ENCODE peak calls at places on chromosomes 12 and 14, in seven cellular contexts. E is IMR-90, N is H9, U is mesenchymal stem cell, F is trophoblast cell, D is neuronal stem cell, B is H1. Q is an unnamed sample.

GRCh38 chr12:38555620-38556596 is 239.3 kb downstream of the ALG10B start:
- DNase-seq in E (no peak), N (no peak), U (no peak), F (no peak), D (no peak), B (no peak), Q (peak; percentile 37)

GRCh38 chr14:104363891-104364760 is 215.4 kb upstream of the C14orf180 start:
- DNase-seq in E (no peak), N (no peak), U (no peak), F (no peak), D (no peak), B (no peak), Q (no peak)

GRCh38 chr12:5257763-5258475 is 174.0 kb upstream of the NTF3 start:
- DNase-seq in E (no peak), N (no peak), U (no peak), F (no peak), D (no peak), B (no peak), Q (no peak)

GRCh38 chr12:8813963-8814362 is 8.5 kb upstream of the A2ML1 start:
- DNase-seq in E (no peak), N (no peak), U (no peak), F (no peak), D (no peak), B (no peak), Q (no peak)

GRCh38 chr14:100285021-100285912 is 21.0 kb downstream of the SLC25A29 start:
- DNase-seq in E (peak; percentile 32), N (peak; percentile 91), U (peak; percentile 57), F (peak; percentile 30), D (peak; percentile 66), B (peak; percentile 94), Q (peak; percentile 93)

GRCh38 chr12:113561381-113561780 is 89.7 kb upstream of the LHX5 start:
- DNase-seq in E (no peak), N (no peak), U (no peak), F (no peak), D (no peak), B (no peak), Q (no peak)

GRCh38 chr12:120851939-120852338 is 52.2 kb downstream of the SPPL3 start:
- DNase-seq in E (no peak), N (no peak), U (no peak), F (peak; percentile 30), D (no peak), B (no peak), Q (no peak)

GRCh38 chr14:101965796-101966718 is 1.7 kb downstream of the DYNC1H1 start:
- DNase-seq in E (no peak), N (no peak), U (peak; percentile 27), F (no peak), D (no peak), B (no peak), Q (no peak)

GRCh38 chr12:57094194-57095160 is 5.6 kb downstream of the NAB2 start:
- DNase-seq in E (no peak), N (no peak), U (no peak), F (no peak), D (no peak), B (no peak), Q (no peak)

GRCh38 chr12:120584343-120585149 is 3.3 kb upstream of the POP5 start:
- DNase-seq in E (no peak), N (peak; percentile 68), U (peak; percentile 27), F (no peak), D (peak; percentile 71), B (peak; percentile 79), Q (peak; percentile 52)

GRCh38 chr14:71261206-71261605 is 353.9 kb downstream of the PCNX1 start:
- DNase-seq in E (peak; percentile 65), N (no peak), U (no peak), F (no peak), D (no peak), B (no peak), Q (peak; percentile 15)

GRCh38 chr12:65324551-65324950 is 46.1 kb downstream of the MSRB3 start:
- DNase-seq in E (no peak), N (no peak), U (no peak), F (no peak), D (no peak), B (no peak), Q (no peak)

GRCh38 chr14:103127356-103127755 is 4.1 kb downstream of the TNFAIP2 start:
- DNase-seq in E (no peak), N (no peak), U (no peak), F (no peak), D (no peak), B (peak; percentile 70), Q (no peak)
- H2BK5ac ChIP-seq in E (no peak overlapping the region), N (no peak overlapping the region), U (no peak overlapping the region), F (no peak overlapping the region), D (no peak overlapping the region), B (no peak overlapping the region), Q (no peak overlapping the region)

DNA sequence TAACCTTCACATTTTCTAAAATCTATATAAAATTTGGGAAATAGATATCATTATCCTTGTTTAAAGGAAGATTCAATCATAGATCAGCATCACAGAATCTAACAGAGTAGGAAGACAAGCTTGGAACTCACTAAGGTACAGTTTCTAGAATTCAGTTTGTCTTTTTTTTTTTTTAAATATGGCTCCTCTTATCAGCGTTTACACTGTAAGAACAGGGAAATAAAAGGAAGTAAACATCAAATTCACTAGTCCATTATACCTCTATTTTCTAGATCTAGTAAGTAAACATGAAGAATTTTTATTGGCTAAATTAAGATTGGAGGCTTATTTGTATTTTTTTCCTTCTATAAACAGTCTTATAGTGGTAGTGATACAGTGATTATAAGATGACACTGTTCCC is 144.9 kb downstream of the LRIG3 start:
- DNase-seq in E (no peak), N (no peak), U (no peak), F (no peak), D (no peak), B (no peak), Q (no peak)
- H3K23ac ChIP-seq in E (no peak overlapping the region), N (no peak overlapping the region), U (no peak overlapping the region), F (no peak overlapping the region), D (no peak overlapping the region), B (no peak overlapping the region), Q (no peak overlapping the region)

GRCh38 chr12:84658877-84659276 is 253.7 kb downstream of the SLC6A15 start:
- DNase-seq in E (no peak), N (no peak), U (no peak), F (no peak), D (no peak), B (no peak), Q (peak; percentile 71)

GRCh38 chr12:84653482-84653881 is 259.1 kb downstream of the SLC6A15 start:
- DNase-seq in E (no peak), N (no peak), U (no peak), F (no peak), D (no peak), B (no peak), Q (no peak)

GRCh38 chr12:84660139-84660538 is 252.5 kb downstream of the SLC6A15 start:
- DNase-seq in E (no peak), N (no peak), U (no peak), F (no peak), D (no peak), B (no peak), Q (no peak)

GRCh38 chr12:84661732-84662326 is 250.8 kb downstream of the SLC6A15 start:
- DNase-seq in E (peak; percentile 34), N (no peak), U (peak; percentile 9), F (no peak), D (no peak), B (no peak), Q (no peak)

DNA sequence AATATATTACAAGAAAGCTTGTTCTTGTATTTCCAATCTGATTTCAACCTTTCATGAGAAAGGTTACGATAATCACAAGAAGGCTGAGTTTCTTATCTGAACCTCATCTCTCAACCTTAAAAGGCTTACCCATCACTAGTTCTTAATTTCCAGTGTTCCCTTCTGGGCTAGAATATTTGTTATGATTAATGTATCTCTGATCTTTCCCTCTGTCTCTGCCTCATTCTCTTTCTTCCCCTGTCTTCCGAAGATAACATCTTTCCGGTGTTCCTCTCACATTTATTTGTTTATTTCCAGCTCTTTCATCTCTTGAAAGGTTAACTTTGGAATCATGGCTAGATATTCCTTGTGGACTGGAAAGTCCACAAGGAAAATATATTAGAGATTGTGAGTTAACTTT is 255.9 kb downstream of the SLC6A15 start:
- DNase-seq in E (no peak), N (no peak), U (no peak), F (no peak), D (no peak), B (no peak), Q (no peak)
- H2BK120ac ChIP-seq in E (no peak overlapping the region), N (no peak overlapping the region), U (no peak overlapping the region), F (no peak overlapping the region), D (no peak overlapping the region), B (no peak overlapping the region), Q (no peak overlapping the region)

GRCh38 chr14:95136631-95137030 is 20.7 kb downstream of the DICER1 start:
- DNase-seq in E (peak; percentile 23), N (no peak), U (peak; percentile 24), F (no peak), D (no peak), B (no peak), Q (no peak)

GRCh38 chr14:95140060-95140858 is 17.1 kb downstream of the DICER1 start:
- DNase-seq in E (peak; percentile 58), N (no peak), U (peak; percentile 42), F (no peak), D (no peak), B (no peak), Q (no peak)

GRCh38 chr14:95137164-95137803 is 20.0 kb downstream of the DICER1 start:
- DNase-seq in E (no peak), N (no peak), U (no peak), F (no peak), D (no peak), B (no peak), Q (no peak)

GRCh38 chr14:95137804-95138167 is 19.5 kb downstream of the DICER1 start:
- DNase-seq in E (no peak), N (no peak), U (no peak), F (no peak), D (no peak), B (no peak), Q (peak; percentile 22)

GRCh38 chr14:95138876-95139275 is 18.5 kb downstream of the DICER1 start:
- DNase-seq in E (peak; percentile 18), N (no peak), U (no peak), F (no peak), D (no peak), B (no peak), Q (no peak)
- H2BK5ac ChIP-seq in E (no peak overlapping the region), N (no peak overlapping the region), U (no peak overlapping the region), F (no peak overlapping the region), D (no peak overlapping the region), B (no peak overlapping the region), Q (no peak overlapping the region)

DNA sequence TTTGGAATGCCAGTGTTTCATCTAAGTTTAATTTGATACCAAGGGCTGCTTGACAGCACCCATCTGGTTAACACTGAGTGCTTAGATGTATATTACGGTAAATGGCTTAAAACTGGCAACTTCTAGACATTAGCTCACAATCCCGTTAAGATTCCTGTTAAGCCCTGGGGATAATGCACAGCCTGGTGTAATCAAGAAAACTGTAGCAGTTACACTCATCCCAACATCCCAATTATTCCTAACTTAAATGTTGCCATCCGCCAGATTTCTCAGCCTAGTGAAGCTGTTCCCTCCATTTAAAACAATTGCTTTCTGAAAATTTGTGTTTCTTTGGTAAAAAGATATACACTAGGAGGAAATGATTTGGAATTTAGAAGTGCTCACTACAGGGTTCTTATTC is 30.0 kb downstream of the PPFIBP1 start:
- DNase-seq in E (no peak), N (no peak), U (no peak), F (no peak), D (no peak), B (no peak), Q (peak; percentile 45)
- H3K23ac ChIP-seq in E (peak overlapping the region; percentile 88), N (no peak overlapping the region), U (no peak overlapping the region), F (no peak overlapping the region), D (no peak overlapping the region), B (no peak overlapping the region), Q (no peak overlapping the region)

Q was measured in mesendoderm.